ENCODE peak calls at places on chromosomes 1 and 21, in six cellular contexts. F is activated naive CD4-positive, alpha-beta T cell; W is T-helper 1 cell; S is stromal cell of bone marrow; L is lung; E is stimulated activated CD4-positive, alpha-beta T cell treated with anti-CD3 and anti-CD28 coated beads, Interleukin-12 subunit alpha, Interleukin-12 subunit beta, amount 100 ng/mL, for 4 hours. B is an unnamed sample.

GRCh38 chr21:42644223-42645208 is 8.9 kb upstream of the PDE9A start:
- DNase-seq in S (no peak), F (no peak), L (no peak), E (no peak), W (no peak), B (no peak)

GRCh38 chr21:41315726-41316125 is 875 bp upstream of the FAM3B start:
- DNase-seq in E (no peak), S (no peak), W (no peak), F (no peak), L (no peak), B (no peak)

GRCh38 chr1:40058453-40059291 is 18.1 kb downstream of the CAP1 start:
- DNase-seq in L (no peak), W (no peak), E (no peak), F (no peak), S (no peak), B (no peak)

GRCh38 chr1:92585831-92586230 is 99.1 kb upstream of the GFI1 start:
- DNase-seq in S (no peak), W (no peak), L (no peak), F (no peak), E (no peak), B (no peak)

GRCh38 chr1:201876148-201876547 is 12.6 kb upstream of the SHISA4 start:
- DNase-seq in E (no peak), S (no peak), W (no peak), L (no peak), F (no peak), B (no peak)

GRCh38 chr1:201774224-201774982 is 54.6 kb upstream of the IPO9 start:
- DNase-seq in E (no peak), S (no peak), F (no peak), W (no peak), L (no peak), B (no peak)

GRCh38 chr1:171800342-171800741 is 18.9 kb downstream of the METTL13 start:
- DNase-seq in L (no peak), W (no peak), F (no peak), S (no peak), E (no peak), B (no peak)

GRCh38 chr21:43717967-43718871 is 710 bp upstream of the PDXK start:
- DNase-seq in L (no peak), W (no peak), F (no peak), E (no peak), S (no peak), B (no peak)

GRCh38 chr1:183838221-183838620 is 33.3 kb downstream of the RGL1 start:
- DNase-seq in L (no peak), W (no peak), S (no peak), F (no peak), E (no peak), B (no peak)

GRCh38 chr1:59199734-59200376 is 97.0 kb upstream of the FGGY start:
- DNase-seq in L (no peak), F (no peak), S (no peak), E (no peak), W (no peak), B (no peak)

GRCh38 chr21:33025106-33025470 is 647 bp upstream of the OLIG2 start:
- DNase-seq in L (no peak), W (no peak), F (no peak), E (no peak), S (no peak), B (no peak)

GRCh38 chr1:227934476-227935313 is 13.0 kb downstream of the WNT9A start:
- DNase-seq in F (no peak), L (no peak), E (peak; percentile 22), S (peak; percentile 72), W (no peak), B (no peak)

GRCh38 chr1:231517076-231517475 is 11.4 kb upstream of the TSNAX start:
- DNase-seq in E (no peak), L (no peak), F (no peak), W (no peak), S (no peak), B (no peak)

GRCh38 chr21:30714946-30715345 is 3.6 kb downstream of the KRTAP21-3 start:
- DNase-seq in S (no peak), L (no peak), F (no peak), E (no peak), W (no peak), B (no peak)

B was measured in D721Med.